ENCODE peak calls at places on chromosomes 6 and 20, in ten cellular contexts. G is T-helper 9 cell; E is NCI-H1105; I is psoas muscle; V is GM10248; T is hepatic stellate cell; Y is activated naive CD8-positive, alpha-beta T cell treated with anti-CD3 and anti-CD28 coated beads, Interleukin-2, amount 50 U/mL, for 16 hours; O is fibroblast of the conjunctiva; L is NCI-H345; S is Ammon's horn. C is an unnamed sample.

GRCh38 chr6:77657365-77657764 is 4.5 kb downstream of the MEI4 start:
- DNase-seq in G (no peak), E (no peak), I (no peak), V (no peak), T (no peak), Y (no peak), O (no peak), L (no peak), S (no peak), C (no peak)

GRCh38 chr6:37491161-37491829 is 8.4 kb downstream of the CCDC167 start:
- DNase-seq in G (no peak), E (no peak), I (no peak), V (no peak), T (no peak), Y (no peak), O (no peak), L (no peak), S (no peak), C (no peak)

GRCh38 chr20:53711333-53712211 is 117.9 kb upstream of the ZNF217 start:
- DNase-seq in G (no peak), E (no peak), I (no peak), V (no peak), T (no peak), Y (no peak), O (no peak), L (no peak), S (no peak), C (no peak)

GRCh38 chr6:40626886-40627285 is 39.7 kb upstream of the LRFN2 start:
- DNase-seq in G (no peak), E (no peak), I (no peak), V (no peak), T (no peak), Y (no peak), O (no peak), L (no peak), S (no peak), C (no peak)

GRCh38 chr20:3446779-3447178 is 24.0 kb upstream of the ATRN start:
- DNase-seq in G (no peak), E (no peak), I (no peak), V (no peak), T (no peak), Y (no peak), O (no peak), L (no peak), S (no peak), C (no peak)

GRCh38 chr6:797479-798077 is 104.6 kb upstream of the EXOC2 start:
- DNase-seq in G (no peak), E (peak), I (no peak), V (peak), T (peak), Y (no peak), O (peak), L (peak), S (peak), C (peak)

GRCh38 chr6:124888581-124889371 is 73.5 kb upstream of the RNF217 start:
- DNase-seq in G (no peak), E (no peak), I (no peak), V (no peak), T (peak), Y (no peak), O (no peak), L (no peak), S (no peak), C (no peak)

GRCh38 chr6:141561154-141561553 is 571.6 kb upstream of the GJE1 start:
- DNase-seq in G (no peak), E (no peak), I (no peak), V (no peak), T (no peak), Y (no peak), O (no peak), L (peak), S (no peak), C (no peak)

GRCh38 chr20:49345538-49345937 is 67.7 kb upstream of the ZNFX1 start:
- DNase-seq in G (no peak), E (no peak), I (peak), V (no peak), T (peak), Y (no peak), O (peak), L (no peak), S (no peak), C (no peak)

GRCh38 chr6:157821342-157822033 is 1.6 kb upstream of the SNX9 start:
- DNase-seq in G (no peak), E (no peak), I (no peak), V (no peak), T (no peak), Y (no peak), O (no peak), L (no peak), S (no peak), C (no peak)

GRCh38 chr6:33925210-33925609 is 121.4 kb upstream of the MLN start:
- DNase-seq in G (no peak), E (no peak), I (no peak), V (no peak), T (no peak), Y (no peak), O (no peak), L (no peak), S (no peak), C (no peak)

GRCh38 chr20:24489193-24489592 is 19.8 kb downstream of the SYNDIG1 start:
- DNase-seq in G (no peak), E (no peak), I (no peak), V (no peak), T (no peak), Y (no peak), O (no peak), L (no peak), S (no peak), C (no peak)

GRCh38 chr6:148736779-148737412 is 9.9 kb upstream of the UST start:
- DNase-seq in G (no peak), E (no peak), I (no peak), V (no peak), T (no peak), Y (no peak), O (no peak), L (no peak), S (no peak), C (peak)

GRCh38 chr20:24365685-24366084 is 103.7 kb upstream of the SYNDIG1 start:
- DNase-seq in G (no peak), E (no peak), I (no peak), V (no peak), T (no peak), Y (no peak), O (no peak), L (no peak), S (no peak), C (no peak)